ENCODE peak calls at places on chromosomes 2 and 18, in four cellular contexts. M is A549, I is breast epithelium, Y is transverse colon. P is an unnamed sample.

GRCh38 chr2:128232965-128233789 is 85.5 kb downstream of the HS6ST1 start:
- DNase-seq in Y (peak), M (peak), I (peak), P (peak)

GRCh38 chr2:109660046-109660860 is 46.1 kb downstream of the SOWAHC start:
- DNase-seq in Y (no peak), M (no peak), I (no peak), P (peak)

GRCh38 chr2:190328748-190329147 is 9.1 kb upstream of the HIBCH start:
- DNase-seq in Y (no peak), M (no peak), I (no peak), P (no peak)

GRCh38 chr2:26640331-26640745 is 828 bp downstream of the CIB4 start:
- DNase-seq in I (no peak), Y (peak), M (no peak), P (peak)

GRCh38 chr2:100513650-100514049 is 43.4 kb downstream of the NMS start:
- DNase-seq in I (no peak), Y (no peak), M (no peak), P (peak)

GRCh38 chr18:79393626-79394401 is 1.9 kb upstream of the NFATC1 start:
- DNase-seq in M (peak), I (peak), Y (peak), P (peak)

GRCh38 chr2:18510775-18511174 is 49.7 kb downstream of the RDH14 start:
- DNase-seq in M (no peak), Y (no peak), I (no peak), P (no peak)

GRCh38 chr18:47996091-47996541 is 65.7 kb upstream of the SMAD2 start:
- DNase-seq in I (no peak), M (no peak), Y (no peak), P (no peak)

GRCh38 chr18:24181806-24182205 is 42.9 kb downstream of the CABYR start:
- DNase-seq in Y (no peak), I (no peak), M (no peak), P (no peak)

GRCh38 chr18:32208012-32208411 is 18.2 kb downstream of the MEP1B start:
- DNase-seq in M (no peak), I (no peak), Y (peak), P (no peak)

GRCh38 chr18:8707946-8708345 is 2.6 kb downstream of the MTCL1 start:
- DNase-seq in M (no peak), I (no peak), Y (no peak), P (no peak)

DNA sequence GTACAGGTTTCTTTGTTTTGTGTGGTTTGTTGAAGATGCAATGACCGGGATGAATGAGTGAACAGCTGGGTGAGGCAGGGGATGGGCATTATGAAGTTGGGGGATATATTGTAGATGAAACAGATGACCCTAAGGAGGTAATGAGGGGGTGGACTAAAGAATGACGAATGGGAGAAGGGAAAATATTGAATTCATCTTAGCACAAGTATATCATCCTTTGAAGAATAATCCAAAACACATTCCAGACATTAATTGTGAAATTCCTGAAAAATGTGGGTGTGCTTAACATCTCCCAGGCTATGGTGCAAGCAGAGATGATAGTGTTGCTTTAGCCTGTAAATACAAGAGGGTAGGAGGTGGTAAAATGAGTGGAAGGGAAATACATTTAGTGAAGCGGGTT is 5.8 kb downstream of the CRIM1 start:
- DNase-seq in Y (no peak), I (no peak), M (no peak), P (no peak)
- TF ChIP-seq CTCF in Y (no peak), I (no peak), M (no peak), P (no peak)

GRCh38 chr2:44722002-44722625 is 219.4 kb upstream of the SIX3 start:
- DNase-seq in I (no peak), Y (no peak), M (no peak), P (no peak)
- TF ChIP-seq POLR2A in I (no peak), Y (no peak), M (no peak), P (no peak)

GRCh38 chr2:212532087-212532486 is 6.5 kb downstream of the ERBB4 start:
- DNase-seq in Y (no peak), M (no peak), I (no peak), P (no peak)

GRCh38 chr2:212531499-212531898 is 7.1 kb downstream of the ERBB4 start:
- DNase-seq in M (no peak), Y (no peak), I (no peak), P (no peak)

GRCh38 chr2:212530991-212531390 is 7.6 kb downstream of the ERBB4 start:
- DNase-seq in M (no peak), Y (no peak), I (no peak), P (no peak)

GRCh38 chr2:212530373-212530772 is 8.2 kb downstream of the ERBB4 start:
- DNase-seq in Y (no peak), M (no peak), I (no peak), P (no peak)

GRCh38 chr2:212532585-212532984 is 6.0 kb downstream of the ERBB4 start:
- DNase-seq in I (no peak), Y (no peak), M (no peak), P (no peak)
- TF ChIP-seq CTCF in I (no peak), Y (no peak), M (no peak), P (no peak)

GRCh38 chr2:232541195-232541960 is 1.9 kb downstream of the CHRNG start:
- DNase-seq in Y (no peak), I (no peak), M (no peak), P (no peak)
- TF ChIP-seq POLR2A in Y (no peak), I (no peak), M (no peak), P (no peak)

DNA sequence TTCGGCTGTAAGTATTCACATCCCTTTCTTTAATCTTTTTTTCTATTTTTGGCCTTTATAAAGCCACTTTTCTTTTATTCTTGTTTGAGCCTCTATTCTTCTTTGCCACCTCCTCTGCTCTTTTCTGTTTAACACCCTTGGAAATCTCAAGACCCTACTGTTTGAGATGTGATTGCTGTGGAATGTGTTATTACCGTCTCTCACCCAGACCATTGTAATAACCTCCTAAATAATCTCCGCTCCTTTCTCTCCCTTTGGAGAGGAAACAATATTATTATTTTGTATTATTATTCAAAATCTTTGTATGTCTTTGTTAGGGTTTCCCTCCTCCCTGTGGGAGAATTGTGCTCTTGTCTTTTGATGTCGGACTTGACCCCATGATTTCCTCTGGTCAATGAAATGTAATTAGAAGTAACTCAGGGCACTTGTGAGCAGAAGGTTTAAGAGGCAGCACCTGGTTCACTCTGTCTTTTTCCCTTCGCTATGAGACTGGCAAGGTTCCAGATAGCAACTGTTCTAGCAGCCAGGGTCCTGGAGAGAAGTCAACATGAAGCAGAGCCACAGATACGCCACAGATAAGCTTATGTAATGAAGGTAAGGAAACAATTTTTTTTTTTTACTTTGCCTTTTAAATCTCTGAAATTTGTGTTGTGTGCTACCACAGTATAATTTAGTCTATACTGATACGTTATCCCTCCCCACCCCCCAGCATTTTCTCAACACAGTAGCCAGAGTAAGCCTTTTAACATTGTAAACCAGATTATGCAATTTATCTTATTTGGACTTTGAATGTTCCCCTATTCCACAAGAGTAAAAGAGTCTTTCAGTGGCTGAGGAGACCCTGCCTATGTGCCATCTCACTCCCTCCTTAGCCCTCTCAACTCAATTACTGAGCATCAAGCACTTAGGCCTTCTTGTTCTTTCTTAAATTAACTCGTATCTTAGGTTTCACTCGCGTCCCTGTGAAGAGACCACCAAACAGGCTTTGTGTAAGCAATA is 601.2 kb upstream of the ZNF804A start:
- DNase-seq in Y (no peak), M (no peak), I (no peak), P (no peak)
- TF ChIP-seq CTCF in Y (no peak), M (no peak), I (no peak), P (no peak)

DNA sequence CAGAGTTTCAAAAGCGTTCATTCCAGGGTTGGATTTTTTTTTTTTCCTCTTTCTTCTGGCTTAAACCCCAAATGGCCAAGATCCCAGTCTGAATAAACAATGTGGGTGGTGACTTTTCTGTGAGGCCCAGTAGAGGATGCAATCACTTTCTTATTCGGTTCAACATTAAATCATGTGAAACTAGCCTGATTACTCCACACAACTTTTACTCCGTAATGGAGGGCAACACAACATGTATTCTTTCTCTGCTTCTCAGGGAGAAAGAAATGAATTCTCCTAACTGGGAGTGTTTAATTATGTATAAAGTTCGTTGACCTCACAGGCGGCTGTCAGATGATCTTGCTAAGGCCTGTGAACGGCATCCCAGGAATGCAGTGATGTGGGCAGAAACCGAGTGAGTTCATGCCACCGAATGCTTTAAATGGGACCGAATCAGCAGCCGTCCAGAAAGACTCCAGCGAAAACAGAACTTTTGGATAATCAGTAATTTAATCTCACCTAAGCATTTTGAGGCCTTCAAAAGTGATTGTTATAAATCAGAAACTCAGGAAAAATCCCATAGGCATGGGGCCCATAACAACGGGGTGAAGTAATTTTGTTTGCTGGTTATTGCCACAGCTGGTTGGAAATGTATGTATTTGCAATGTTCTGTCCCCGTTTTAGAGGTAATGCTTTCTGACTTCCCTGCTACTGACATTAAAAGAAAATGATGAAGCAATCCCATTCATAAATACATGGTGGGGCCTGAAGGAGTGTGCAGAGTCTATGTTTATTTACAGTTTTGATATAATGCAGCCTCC is 81.5 kb downstream of the BCL2 start:
- DNase-seq in Y (peak), I (peak), M (peak), P (no peak)
- TF ChIP-seq POLR2A in Y (no peak), I (no peak), M (no peak), P (no peak)

DNA sequence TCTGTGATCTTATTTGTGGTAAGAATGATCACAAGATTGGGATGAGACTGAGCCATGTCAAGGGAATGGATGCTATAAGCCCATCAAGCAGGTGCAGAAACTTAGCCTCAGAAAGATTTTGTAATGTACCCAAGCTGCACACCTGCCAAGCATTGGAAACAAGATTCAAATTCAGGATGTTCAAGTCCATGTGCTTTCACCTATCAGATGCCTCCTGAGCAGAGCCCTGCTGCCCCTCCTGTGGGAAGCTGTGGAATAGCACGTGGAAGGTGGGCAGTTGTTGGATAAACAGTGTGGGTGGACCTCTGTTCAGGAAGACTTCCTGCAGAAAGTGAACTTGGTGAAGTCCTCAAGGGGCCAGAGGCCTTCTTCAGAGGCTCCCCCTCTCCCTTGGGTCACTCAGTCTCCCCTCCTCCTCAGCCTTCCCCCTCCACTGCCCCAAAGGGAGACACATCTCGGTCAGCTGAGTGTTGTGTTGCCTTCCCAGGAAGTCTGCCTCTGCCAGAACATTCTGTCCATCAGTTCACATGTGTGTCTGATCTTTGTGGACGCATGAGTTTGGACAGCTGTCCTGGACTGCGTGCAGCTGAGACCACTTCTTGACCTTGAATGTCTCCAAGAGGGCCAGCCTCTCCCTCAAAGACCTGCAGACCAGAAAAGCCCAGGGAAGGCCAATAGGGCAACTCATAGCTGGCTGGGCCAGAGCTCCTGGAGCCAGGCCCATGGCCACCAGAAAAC is 186.1 kb downstream of the INHBB start:
- DNase-seq in I (no peak), Y (no peak), M (no peak), P (no peak)
- TF ChIP-seq CTCF in I (no peak), Y (no peak), M (no peak), P (no peak)

GRCh38 chr18:76565238-76566173 is 70.5 kb upstream of the ZNF516 start:
- DNase-seq in M (no peak), I (peak), Y (peak), P (peak)
- TF ChIP-seq POLR2A in M (no peak), I (no peak), Y (no peak), P (peak)

DNA sequence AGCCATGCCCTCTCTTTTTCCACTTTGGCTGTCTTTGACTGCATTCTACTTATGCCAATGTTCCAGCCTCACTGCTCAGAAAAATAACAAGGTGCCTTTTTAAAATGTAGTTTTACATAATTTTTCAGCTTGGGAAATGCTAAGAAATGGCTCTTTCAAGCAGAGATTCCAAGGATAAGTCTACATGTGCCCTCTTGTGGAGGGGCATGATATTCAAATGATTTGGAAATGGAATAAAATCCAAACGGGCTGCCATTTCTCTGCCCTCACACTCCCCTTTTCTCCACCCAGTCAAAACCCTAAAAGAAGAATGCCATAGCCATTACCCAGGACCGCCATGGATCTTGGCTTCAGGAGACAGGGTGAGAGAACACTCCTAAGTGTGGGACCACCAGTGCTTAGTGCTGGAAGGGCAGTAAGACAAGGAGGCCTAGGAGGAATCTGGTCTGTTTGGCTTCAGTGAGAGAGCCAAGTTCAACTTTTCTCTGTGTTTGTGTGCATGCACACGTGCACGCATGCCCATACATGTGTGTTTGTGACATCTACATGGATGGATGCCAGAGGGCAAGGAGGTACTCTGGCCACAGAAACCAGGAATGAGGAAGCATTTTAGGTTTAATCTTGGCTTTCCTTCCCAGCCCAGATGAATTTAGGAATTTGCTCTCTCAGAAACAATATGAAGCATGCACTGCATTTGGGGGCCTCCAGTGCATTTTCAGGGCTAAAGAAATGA is 174.0 kb upstream of the SLC14A2 start:
- DNase-seq in M (peak), Y (no peak), I (no peak), P (no peak)
- TF ChIP-seq CTCF in M (peak), Y (peak), I (no peak), P (no peak)

GRCh38 chr2:61694312-61695274 is 156.4 kb upstream of the XPO1 start:
- DNase-seq in Y (peak), I (peak), M (peak), P (peak)
- TF ChIP-seq POLR2A in Y (peak), I (peak), M (peak), P (peak)

P was measured in NB4.